ENCODE peak calls at places on chromosome 22, in seven cellular contexts. R, L, G, P, M, V and N are unnamed samples.
A peak's percentile ranks its signal among the peaks of the same experiment; 100 is the strongest.

GRCh38 chr22:19622061-19622441 is 92.3 kb upstream of the SEPTIN5 start:
- DNase-seq in R (no peak), L (no peak), G (no peak), P (no peak), M (no peak), V (no peak), N (no peak)

GRCh38 chr22:35684270-35684700 is 33.4 kb upstream of the APOL5 start:
- DNase-seq in R (no peak), L (peak; percentile 34), G (peak; percentile 66), P (peak; percentile 59), M (peak; percentile 54), V (no peak), N (peak; percentile 20)

GRCh38 chr22:39688186-39688768 is 117.7 kb downstream of the CACNA1I start:
- DNase-seq in R (no peak), L (no peak), G (no peak), P (no peak), M (no peak), V (no peak), N (no peak)

GRCh38 chr22:35477911-35478582 is 62.6 kb upstream of the RASD2 start:
- DNase-seq in R (peak; percentile 68), L (peak; percentile 80), G (peak; percentile 90), P (peak; percentile 18), M (peak; percentile 81), V (no peak), N (peak; percentile 86)

GRCh38 chr22:44365832-44366231 is 53.1 kb upstream of the SHISAL1 start:
- DNase-seq in R (peak; percentile 1), L (no peak), G (no peak), P (no peak), M (no peak), V (no peak), N (no peak)

GRCh38 chr22:17772963-17773605 is 1.2 kb downstream of the BID start:
- DNase-seq in R (no peak), L (no peak), G (peak; percentile 26), P (no peak), M (no peak), V (no peak), N (peak; percentile 31)

GRCh38 chr22:29194269-29194668 is 11.4 kb upstream of the EMID1 start:
- DNase-seq in R (no peak), L (no peak), G (no peak), P (no peak), M (no peak), V (no peak), N (no peak)

GRCh38 chr22:35978889-35979288 is 49.7 kb downstream of the RBFOX2 start:
- DNase-seq in R (no peak), L (no peak), G (peak; percentile 42), P (no peak), M (no peak), V (no peak), N (no peak)

GRCh38 chr22:40451230-40451629 is 80.8 kb downstream of the SGSM3 start:
- DNase-seq in R (no peak), L (no peak), G (no peak), P (no peak), M (peak; percentile 66), V (no peak), N (no peak)

GRCh38 chr22:36067237-36067558 is 38.6 kb upstream of the RBFOX2 start:
- DNase-seq in R (no peak), L (no peak), G (no peak), P (no peak), M (no peak), V (no peak), N (no peak)

GRCh38 chr22:38657248-38657909 is 941 bp downstream of the CBY1 start:
- DNase-seq in R (no peak), L (no peak), G (peak; percentile 6), P (peak; percentile 45), M (peak; percentile 3), V (no peak), N (no peak)

GRCh38 chr22:40177738-40178416 is at the start of gene TNRC6B:
- DNase-seq in R (no peak), L (peak; percentile 96), G (peak; percentile 98), P (peak; percentile 86), M (peak; percentile 98), V (peak; percentile 48), N (peak; percentile 97)

GRCh38 chr22:17896552-17896951 is 122.3 kb upstream of the BID start:
- DNase-seq in R (no peak), L (no peak), G (no peak), P (peak; percentile 79), M (no peak), V (no peak), N (no peak)

GRCh38 chr22:31347251-31348008 is 1.3 kb upstream of the PATZ1 start:
- DNase-seq in R (peak; percentile 77), L (peak; percentile 68), G (peak; percentile 65), P (peak; percentile 77), M (peak; percentile 72), V (no peak), N (peak; percentile 44)

GRCh38 chr22:35023692-35024363 is 42.1 kb upstream of the ISX start:
- DNase-seq in R (peak; percentile 70), L (no peak), G (peak; percentile 39), P (peak; percentile 86), M (peak; percentile 4), V (peak; percentile 64), N (no peak)

GRCh38 chr22:30601464-30601863 is 5.5 kb upstream of the TCN2 start:
- DNase-seq in R (no peak), L (no peak), G (no peak), P (no peak), M (no peak), V (no peak), N (no peak)

GRCh38 chr22:39528681-39529486 is 3.7 kb downstream of the RPS19BP1 start:
- DNase-seq in R (peak; percentile 97), L (peak; percentile 82), G (peak; percentile 92), P (peak; percentile 95), M (peak; percentile 94), V (peak; percentile 71), N (peak; percentile 87)

GRCh38 chr22:48098243-48098935 is 1335.9 kb downstream of the TBC1D22A start:
- DNase-seq in R (no peak), L (no peak), G (no peak), P (no peak), M (no peak), V (no peak), N (no peak)

GRCh38 chr22:29820941-29821789 is 16.9 kb downstream of the ASCC2 start:
- DNase-seq in R (peak; percentile 73), L (peak; percentile 84), G (peak; percentile 86), P (no peak), M (peak; percentile 100), V (peak; percentile 86), N (peak; percentile 87)

GRCh38 chr22:37549704-37550059 is 10.6 kb upstream of the CDC42EP1 start:
- DNase-seq in R (no peak), L (peak; percentile 86), G (peak; percentile 48), P (no peak), M (peak; percentile 73), V (no peak), N (peak; percentile 53)

GRCh38 chr22:31055322-31056159 is 25.6 kb upstream of the SMTN start:
- DNase-seq in R (peak; percentile 86), L (peak; percentile 82), G (peak; percentile 98), P (peak; percentile 45), M (peak; percentile 97), V (peak; percentile 60), N (peak; percentile 94)

GRCh38 chr22:39658367-39658766 is 87.8 kb downstream of the CACNA1I start:
- DNase-seq in R (no peak), L (no peak), G (no peak), P (no peak), M (no peak), V (no peak), N (no peak)

GRCh38 chr22:30298005-30298701 is 8.8 kb upstream of the CASTOR1 start:
- DNase-seq in R (no peak), L (no peak), G (no peak), P (no peak), M (no peak), V (no peak), N (no peak)

GRCh38 chr22:31044262-31044861 is 36.8 kb upstream of the SMTN start:
- DNase-seq in R (peak; percentile 49), L (no peak), G (peak; percentile 69), P (peak; percentile 34), M (peak; percentile 37), V (peak; percentile 48), N (no peak)

GRCh38 chr22:31676700-31677099 is 14.7 kb upstream of the PISD start:
- DNase-seq in R (peak; percentile 98), L (peak; percentile 93), G (peak; percentile 93), P (peak; percentile 98), M (peak; percentile 83), V (peak; percentile 88), N (peak; percentile 28)

GRCh38 chr22:37906364-37907008 is 389 bp downstream of the MICALL1 start:
- DNase-seq in R (peak; percentile 66), L (no peak), G (no peak), P (no peak), M (no peak), V (no peak), N (no peak)

GRCh38 chr22:18103527-18104269 is 6.9 kb upstream of the TUBA8 start:
- DNase-seq in R (no peak), L (no peak), G (no peak), P (no peak), M (no peak), V (no peak), N (no peak)

GRCh38 chr22:37253164-37253660 is 9.1 kb upstream of the RAC2 start:
- DNase-seq in R (no peak), L (peak; percentile 58), G (no peak), P (no peak), M (no peak), V (no peak), N (no peak)

GRCh38 chr22:38833061-38833460 is 10.8 kb downstream of the NPTXR start:
- DNase-seq in R (peak; percentile 21), L (no peak), G (no peak), P (no peak), M (no peak), V (no peak), N (no peak)

DNA sequence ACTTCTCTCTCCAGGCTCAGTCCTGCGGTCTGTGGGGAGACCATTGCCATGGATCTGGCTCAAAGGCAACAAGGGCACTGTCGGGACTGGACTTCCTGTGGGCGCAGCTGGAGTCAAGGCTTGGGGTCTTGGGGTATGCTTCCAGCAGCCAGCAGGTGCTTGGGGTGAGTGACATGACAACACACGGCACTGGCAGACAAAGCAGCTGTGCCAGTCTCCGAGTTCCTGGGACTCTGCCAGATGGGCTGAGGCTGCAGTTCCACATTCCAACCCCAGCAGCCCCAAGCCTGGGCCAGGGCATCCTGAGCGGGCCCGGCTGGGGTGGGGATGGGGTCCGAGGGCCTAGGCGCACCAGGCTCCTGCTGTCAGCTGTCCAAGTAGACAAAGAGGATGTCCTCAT is 12.3 kb downstream of the GUCD1 start:
- DNase-seq in R (no peak), L (no peak), G (no peak), P (no peak), M (no peak), V (no peak), N (no peak)
- TF ChIP-seq CTCF in R (no peak), L (no peak), G (no peak), P (no peak), M (no peak), V (no peak), N (no peak)

GRCh38 chr22:49917997-49918910 is at the start of the genes ALG12 and CRELD2:
- DNase-seq in R (peak; percentile 97), L (peak; percentile 98), G (peak; percentile 93), P (peak; percentile 98), M (peak; percentile 94), V (peak; percentile 87), N (peak; percentile 95)
- TF ChIP-seq CTCF in R (no peak), L (no peak), G (no peak), P (no peak), M (no peak), V (no peak), N (no peak)

GRCh38 chr22:23282089-23282501 is 101.8 kb downstream of the BCR start:
- DNase-seq in R (no peak), L (peak; percentile 90), G (peak; percentile 59), P (no peak), M (peak; percentile 41), V (no peak), N (peak; percentile 36)
- TF ChIP-seq CTCF in R (no peak), L (no peak), G (no peak), P (no peak), M (no peak), V (no peak), N (peak; percentile 5)

GRCh38 chr22:27682438-27682837 is 119.1 kb downstream of the MN1 start:
- DNase-seq in R (no peak), L (no peak), G (no peak), P (peak; percentile 62), M (no peak), V (no peak), N (no peak)
- TF ChIP-seq CTCF in R (no peak), L (peak; percentile 25), G (peak; percentile 1), P (peak; percentile 84), M (peak; percentile 31), V (no peak), N (peak; percentile 62)